ENCODE peak calls at places on chromosomes 11 and 22, in six cellular contexts. One of them, this sample, is unnamed.

GRCh38 chr11:93444671-93445073 is 98.5 kb downstream of the SMCO4 start:
- DNase-seq in activated T-cell treated with anti-CD3 and anti-CD28 coated beads, Interleukin-2, amount 50 U/mL, for 1 hour: peak
- DNase-seq in ovary: no peak
- DNase-seq in pulmonary artery endothelial cell: no peak
- DNase-seq in GM12865: no peak
- DNase-seq in GM20000: no peak
- DNase-seq in this sample: no peak

GRCh38 chr11:2582958-2583604 is 116.7 kb downstream of the KCNQ1OT1 start:
- DNase-seq in activated T-cell treated with anti-CD3 and anti-CD28 coated beads, Interleukin-2, amount 50 U/mL, for 1 hour: no peak
- DNase-seq in ovary: no peak
- DNase-seq in pulmonary artery endothelial cell: no peak
- DNase-seq in GM12865: no peak
- DNase-seq in GM20000: no peak
- DNase-seq in this sample: no peak

GRCh38 chr11:96197801-96198465 is 145.1 kb downstream of the MAML2 start:
- DNase-seq in activated T-cell treated with anti-CD3 and anti-CD28 coated beads, Interleukin-2, amount 50 U/mL, for 1 hour: no peak
- DNase-seq in ovary: no peak
- DNase-seq in pulmonary artery endothelial cell: no peak
- DNase-seq in GM12865: peak
- DNase-seq in GM20000: no peak
- DNase-seq in this sample: no peak

GRCh38 chr11:96306933-96307747 is 35.9 kb downstream of the MAML2 start:
- DNase-seq in activated T-cell treated with anti-CD3 and anti-CD28 coated beads, Interleukin-2, amount 50 U/mL, for 1 hour: no peak
- DNase-seq in ovary: peak
- DNase-seq in pulmonary artery endothelial cell: peak
- DNase-seq in GM12865: no peak
- DNase-seq in GM20000: no peak
- DNase-seq in this sample: peak

GRCh38 chr22:19821523-19822300 is 33.0 kb downstream of the GNB1L start:
- DNase-seq in activated T-cell treated with anti-CD3 and anti-CD28 coated beads, Interleukin-2, amount 50 U/mL, for 1 hour: no peak
- DNase-seq in ovary: no peak
- DNase-seq in pulmonary artery endothelial cell: no peak
- DNase-seq in GM12865: no peak
- DNase-seq in GM20000: no peak
- DNase-seq in this sample: no peak

GRCh38 chr11:63892233-63892632 is 24.7 kb downstream of the RCOR2 start:
- DNase-seq in activated T-cell treated with anti-CD3 and anti-CD28 coated beads, Interleukin-2, amount 50 U/mL, for 1 hour: no peak
- DNase-seq in ovary: no peak
- DNase-seq in pulmonary artery endothelial cell: no peak
- DNase-seq in GM12865: peak
- DNase-seq in GM20000: no peak
- DNase-seq in this sample: no peak

GRCh38 chr11:66476841-66477251 is 3.4 kb upstream of the DPP3 start:
- DNase-seq in activated T-cell treated with anti-CD3 and anti-CD28 coated beads, Interleukin-2, amount 50 U/mL, for 1 hour: no peak
- DNase-seq in ovary: no peak
- DNase-seq in pulmonary artery endothelial cell: no peak
- DNase-seq in GM12865: no peak
- DNase-seq in GM20000: no peak
- DNase-seq in this sample: no peak

GRCh38 chr22:43946391-43946680 is 8.9 kb upstream of the SAMM50 start:
- DNase-seq in activated T-cell treated with anti-CD3 and anti-CD28 coated beads, Interleukin-2, amount 50 U/mL, for 1 hour: no peak
- DNase-seq in ovary: no peak
- DNase-seq in pulmonary artery endothelial cell: no peak
- DNase-seq in GM12865: no peak
- DNase-seq in GM20000: no peak
- DNase-seq in this sample: no peak

GRCh38 chr22:50627452-50627913 is 469 bp downstream of the ARSA start:
- DNase-seq in activated T-cell treated with anti-CD3 and anti-CD28 coated beads, Interleukin-2, amount 50 U/mL, for 1 hour: no peak
- DNase-seq in ovary: peak
- DNase-seq in pulmonary artery endothelial cell: no peak
- DNase-seq in GM12865: peak
- DNase-seq in GM20000: peak
- DNase-seq in this sample: no peak

GRCh38 chr11:100403817-100404216 is 283.3 kb upstream of the ARHGAP42 start:
- DNase-seq in activated T-cell treated with anti-CD3 and anti-CD28 coated beads, Interleukin-2, amount 50 U/mL, for 1 hour: no peak
- DNase-seq in ovary: no peak
- DNase-seq in pulmonary artery endothelial cell: no peak
- DNase-seq in GM12865: no peak
- DNase-seq in GM20000: no peak
- DNase-seq in this sample: no peak

This sample was measured in NCI-H1436 treated with DMSO at 0.1 percent for 48 hours.